ENCODE peak calls at places on chromosomes 6 and 20, in four cellular contexts. R, E, U and D are unnamed samples.

GRCh38 chr6:53359843-53360834 is 11.4 kb upstream of the ELOVL5 start:
- DNase-seq in R (no peak), E (peak; percentile 83), U (no peak), D (no peak)

GRCh38 chr6:73606428-73606827 is 47.4 kb downstream of the SLC17A5 start:
- DNase-seq in R (no peak), E (no peak), U (no peak), D (no peak)

GRCh38 chr6:129497591-129498555 is 212.1 kb downstream of the ARHGAP18 start:
- DNase-seq in R (no peak), E (no peak), U (no peak), D (no peak)

GRCh38 chr20:24972341-24972740 is 20.2 kb downstream of the APMAP start:
- DNase-seq in R (no peak), E (no peak), U (no peak), D (no peak)

GRCh38 chr6:14232889-14233288 is 115.3 kb downstream of the CD83 start:
- DNase-seq in R (no peak), E (no peak), U (no peak), D (no peak)

GRCh38 chr6:148273962-148274752 is 68.5 kb upstream of the SASH1 start:
- DNase-seq in R (no peak), E (no peak), U (no peak), D (no peak)

GRCh38 chr6:56593801-56594318 is 48.8 kb downstream of the DST start:
- DNase-seq in R (no peak), E (no peak), U (peak; percentile 93), D (no peak)

GRCh38 chr6:117928833-117929232 is 21.8 kb downstream of the SLC35F1 start:
- DNase-seq in R (no peak), E (no peak), U (no peak), D (no peak)

GRCh38 chr6:25150863-25151262 is 128.3 kb upstream of the CARMIL1 start:
- DNase-seq in R (no peak), E (no peak), U (no peak), D (no peak)

GRCh38 chr6:168528457-168529095 is 87.6 kb downstream of the SMOC2 start:
- DNase-seq in R (no peak), E (no peak), U (no peak), D (no peak)
- TF ChIP-seq SP1 in R (no peak), E (no peak), U (no peak), D (no peak)

DNA sequence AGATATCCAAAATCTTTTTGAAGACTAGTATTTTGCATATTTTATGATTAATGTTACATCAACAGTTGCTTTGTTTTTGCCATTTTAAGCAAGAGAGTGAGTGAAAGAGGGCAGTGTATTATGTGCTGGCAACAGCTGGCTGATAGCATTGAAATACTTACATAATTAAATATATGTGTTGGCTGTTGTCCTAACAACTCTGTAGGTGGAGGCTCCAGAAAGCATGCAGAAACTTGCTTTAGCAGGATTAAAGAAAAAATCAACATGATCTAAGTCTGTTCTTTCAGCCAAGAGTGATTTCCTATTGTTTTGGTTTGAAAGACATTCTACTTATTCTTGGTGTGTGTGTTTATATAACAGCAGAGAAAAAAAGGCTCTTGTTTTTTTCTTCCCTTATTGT is 127.5 kb downstream of the CDKAL1 start:
- DNase-seq in R (no peak), E (no peak), U (no peak), D (no peak)
- TF ChIP-seq CBFB in R (no peak), E (no peak), U (no peak), D (no peak)

GRCh38 chr6:157072128-157072527 is 251.2 kb downstream of the TMEM242 start:
- DNase-seq in R (no peak), E (no peak), U (no peak), D (no peak)
- TF ChIP-seq SP1 in R (no peak), E (no peak), U (no peak), D (no peak)

GRCh38 chr20:21074605-21075336 is 31.4 kb downstream of the LINC00237 start:
- DNase-seq in R (no peak), E (no peak), U (peak; percentile 50), D (no peak)
- TF ChIP-seq CBFB in R (no peak), E (no peak), U (peak; percentile 50), D (no peak)

GRCh38 chr6:32396028-32396427 is 11.0 kb downstream of the BTNL2 start:
- DNase-seq in R (no peak), E (no peak), U (no peak), D (no peak)

GRCh38 chr6:32387946-32388345 is 16.2 kb upstream of the TSBP1 start:
- DNase-seq in R (no peak), E (no peak), U (no peak), D (no peak)

GRCh38 chr6:32397252-32397920 is 9.6 kb downstream of the BTNL2 start:
- DNase-seq in R (no peak), E (no peak), U (peak; percentile 73), D (no peak)

GRCh38 chr6:32393660-32394420 is 13.1 kb downstream of the BTNL2 start:
- DNase-seq in R (no peak), E (no peak), U (no peak), D (no peak)
- TF ChIP-seq SP1 in R (no peak), E (no peak), U (no peak), D (no peak)

DNA sequence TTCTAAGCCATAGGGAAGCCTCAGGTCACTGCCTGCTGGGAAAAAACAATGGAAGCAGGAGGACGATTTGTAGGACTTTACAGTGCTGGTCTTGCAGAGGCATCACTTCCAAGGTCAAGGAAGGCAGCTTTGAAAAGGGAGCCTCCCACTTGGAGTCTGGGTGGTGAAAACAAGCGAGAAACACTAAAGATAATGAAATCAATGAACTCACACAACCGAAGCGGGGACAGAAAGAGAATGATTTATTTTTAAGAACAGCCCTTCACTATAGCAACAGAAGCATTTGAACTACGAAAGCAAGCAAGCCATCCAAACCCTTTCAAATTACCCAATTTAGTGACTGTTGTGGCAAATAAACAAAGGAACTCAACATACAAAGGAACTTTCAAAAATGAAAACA is 227.5 kb downstream of the THBS2 start:
- DNase-seq in R (no peak), E (no peak), U (no peak), D (no peak)
- TF ChIP-seq CBFB in R (no peak), E (no peak), U (no peak), D (no peak)